ENCODE peak calls at places on chromosomes 1 and 21, in five cellular contexts. R is adrenal gland, T is Peyer's patch, P is uterus, E is sigmoid colon. V is an unnamed sample.

GRCh38 chr21:33362044-33362555 is 37.3 kb downstream of the IFNAR1 start:
- DNase-seq in R (peak), E (no peak), P (no peak), T (peak), V (peak)

GRCh38 chr1:86258106-86258505 is 101.5 kb upstream of the COL24A1 start:
- DNase-seq in T (no peak), P (no peak), E (no peak), R (no peak), V (no peak)

GRCh38 chr1:179126338-179127060 is 44.6 kb downstream of the TOR3A start:
- DNase-seq in T (no peak), E (no peak), R (no peak), P (peak), V (no peak)

GRCh38 chr1:32993215-32993566 is 28.6 kb upstream of the RNF19B start:
- DNase-seq in R (no peak), T (peak), P (no peak), E (peak), V (no peak)

GRCh38 chr21:21971384-21971783 is 973.2 kb downstream of the NCAM2 start:
- DNase-seq in P (no peak), T (no peak), E (no peak), R (no peak), V (no peak)

GRCh38 chr1:93992954-93993353 is 83.7 kb upstream of the GCLM start:
- DNase-seq in R (no peak), T (no peak), P (no peak), E (no peak), V (no peak)

GRCh38 chr1:206142770-206143169 is 25.6 kb upstream of the AVPR1B start:
- DNase-seq in T (no peak), P (no peak), R (no peak), E (no peak), V (no peak)

GRCh38 chr1:22857661-22858060 is 115.0 kb downstream of the LACTBL1 start:
- DNase-seq in R (no peak), P (no peak), T (no peak), E (no peak), V (no peak)

DNA sequence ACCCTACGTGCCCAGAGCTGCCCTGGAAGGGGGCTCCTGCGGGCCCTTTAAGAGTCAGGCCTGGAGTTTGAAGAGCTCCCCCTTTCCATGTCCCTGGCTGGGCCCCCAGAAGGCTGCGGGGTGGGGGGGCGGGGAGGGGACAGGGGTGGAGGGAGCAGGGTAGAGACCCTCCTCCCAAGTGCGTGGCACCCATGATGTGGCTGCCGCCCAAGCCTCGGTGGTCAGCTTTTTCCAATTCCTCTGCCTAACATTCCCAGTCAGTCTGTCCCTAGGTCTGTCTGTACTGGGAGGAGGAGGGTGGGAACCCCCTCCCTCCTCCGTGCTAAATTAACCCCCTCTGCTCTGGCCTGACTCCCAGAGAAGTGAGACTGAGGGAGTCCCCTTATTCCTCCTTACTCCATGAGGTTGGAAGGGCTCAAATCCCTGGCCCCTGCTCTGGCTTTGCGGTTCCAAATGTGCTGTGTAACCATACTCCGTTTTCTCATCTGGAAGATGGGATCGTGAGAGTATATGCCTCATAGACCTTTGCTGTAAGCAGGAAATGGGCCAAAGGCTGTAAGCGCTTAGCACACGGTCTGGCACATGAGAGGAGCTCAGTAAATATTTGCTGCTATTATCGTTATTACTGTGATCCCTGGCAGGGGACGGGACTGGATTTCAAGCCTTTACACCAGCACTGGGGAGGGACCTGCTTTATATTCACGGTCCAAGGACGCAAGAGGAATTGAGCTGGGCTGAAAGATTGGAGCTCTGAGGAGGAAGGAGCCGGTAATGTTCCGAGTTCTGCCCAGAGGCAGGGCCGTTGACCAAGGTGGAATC is 653 bp upstream of the COL16A1 start:
- DNase-seq in R (no peak), P (peak), T (no peak), E (peak), V (no peak)
- H3K4me3 ChIP-seq in R (no peak), P (peak), T (peak), E (peak), V (no peak)

GRCh38 chr1:42758641-42759040 is 8.2 kb downstream of the P3H1 start:
- DNase-seq in T (no peak), E (no peak), R (no peak), P (no peak), V (no peak)

GRCh38 chr1:42761567-42761966 is 5.3 kb downstream of the P3H1 start:
- DNase-seq in T (no peak), R (no peak), P (no peak), E (no peak), V (no peak)

GRCh38 chr1:42759114-42759513 is 7.7 kb downstream of the P3H1 start:
- DNase-seq in E (no peak), R (no peak), P (no peak), T (no peak), V (no peak)

GRCh38 chr1:42765271-42765670 is 1.6 kb downstream of the P3H1 start:
- DNase-seq in R (no peak), T (no peak), P (no peak), E (no peak), V (no peak)

DNA sequence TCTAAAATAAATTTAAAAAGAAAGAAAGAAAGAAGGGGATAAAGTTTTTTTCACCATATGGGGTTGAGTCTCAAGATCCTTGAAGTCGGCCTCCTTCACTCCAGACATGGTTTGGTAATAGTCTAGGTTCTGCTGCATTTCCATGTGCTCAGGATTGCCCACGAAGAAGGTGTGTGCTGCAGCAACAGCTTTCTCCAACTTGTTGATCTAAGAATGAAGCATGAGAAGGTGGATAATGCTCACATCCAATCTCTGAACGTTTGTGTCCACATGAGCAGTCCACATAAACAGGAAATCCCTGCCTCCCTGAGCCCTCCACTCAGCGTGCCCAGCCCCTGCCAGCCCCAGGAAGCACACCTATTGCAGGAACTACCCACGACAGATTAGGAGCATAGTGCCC is 4.6 kb downstream of the P3H1 start:
- DNase-seq in E (no peak), R (no peak), P (no peak), T (no peak), V (no peak)
- H3K27ac ChIP-seq in E (no peak), R (no peak), P (no peak), T (no peak), V (no peak)

GRCh38 chr1:225823811-225824261 is 13.9 kb downstream of the EPHX1 start:
- DNase-seq in E (no peak), T (no peak), R (no peak), P (no peak), V (no peak)
- H3K4me3 ChIP-seq in E (no peak), T (no peak), R (no peak), P (no peak), V (no peak)

GRCh38 chr1:169931795-169932195 is 38.1 kb upstream of the SCYL3 start:
- DNase-seq in T (no peak), R (no peak), E (no peak), P (no peak), V (no peak)
- H3K27ac ChIP-seq in T (no peak), R (no peak), E (no peak), P (no peak), V (no peak)

V was measured in effector memory CD4-positive, alpha-beta T cell.